ENCODE peak calls at places on chromosomes 7 and 10, in four cellular contexts. K is activated CD8-positive, alpha-beta memory T cell treated with anti-CD3 and anti-CD28 coated beads, Interleukin-2, amount 10 ng/mL, durations not matched to agents 7 days and 5 days; X is T-helper 1 cell; L is HFFc6. A is an unnamed sample.

GRCh38 chr10:93336110-93336509 is 146.0 kb downstream of the MYOF start:
- DNase-seq in K (no peak), X (no peak), L (no peak), A (no peak)

GRCh38 chr7:22137026-22137425 is 191.3 kb upstream of the CDCA7L start:
- DNase-seq in K (no peak), X (no peak), L (peak), A (peak)

GRCh38 chr7:93817561-93817960 is 73.0 kb downstream of the TFPI2 start:
- DNase-seq in K (no peak), X (no peak), L (no peak), A (peak)

GRCh38 chr10:50381637-50382036 is 130.3 kb upstream of the ASAH2 start:
- DNase-seq in K (no peak), X (no peak), L (no peak), A (no peak)

GRCh38 chr7:156504687-156505545 is 135.7 kb upstream of the RNF32 start:
- DNase-seq in K (no peak), X (no peak), L (no peak), A (no peak)

GRCh38 chr10:120580651-120581259 is 123.7 kb downstream of the PLPP4 start:
- DNase-seq in K (no peak), X (no peak), L (no peak), A (no peak)

GRCh38 chr7:6027806-6028365 is 3.3 kb upstream of the ANKRD61 start:
- DNase-seq in K (no peak), X (no peak), L (no peak), A (no peak)

GRCh38 chr10:71797533-71798307 is 24.4 kb upstream of the VSIR start:
- DNase-seq in K (no peak), X (no peak), L (no peak), A (no peak)

GRCh38 chr7:18163091-18163490 is 135.4 kb upstream of the PRPS1L1 start:
- DNase-seq in K (no peak), X (no peak), L (no peak), A (no peak)

GRCh38 chr10:47152861-47153349 is 147.1 kb upstream of the GDF10 start:
- DNase-seq in K (no peak), X (no peak), L (peak), A (peak)

GRCh38 chr7:87564290-87564963 is 36.3 kb downstream of the ABCB1 start:
- DNase-seq in K (no peak), X (no peak), L (no peak), A (peak)

GRCh38 chr7:35736725-35737124 is 41.8 kb upstream of the HERPUD2 start:
- DNase-seq in K (no peak), X (no peak), L (peak), A (peak)

GRCh38 chr7:74344786-74345185 is 55.6 kb downstream of the CLIP2 start:
- DNase-seq in K (no peak), X (no peak), L (no peak), A (no peak)

GRCh38 chr10:3010819-3011422 is 56.4 kb upstream of the PFKP start:
- DNase-seq in K (no peak), X (no peak), L (no peak), A (no peak)

GRCh38 chr10:6144609-6145413 is 56.0 kb downstream of the RBM17 start:
- DNase-seq in K (peak), X (peak), L (peak), A (peak)

GRCh38 chr10:20181408-20181807 is 365.2 kb downstream of the PLXDC2 start:
- DNase-seq in K (no peak), X (no peak), L (no peak), A (no peak)

GRCh38 chr7:38262545-38262944 is 10.9 kb downstream of the TARP start:
- DNase-seq in K (no peak), X (no peak), L (no peak), A (no peak)

GRCh38 chr7:5237286-5237685 is 45.5 kb upstream of the SLC29A4 start:
- DNase-seq in K (no peak), X (no peak), L (peak), A (peak)

GRCh38 chr10:90621577-90621976 is 236.3 kb downstream of the HTR7 start:
- DNase-seq in K (no peak), X (no peak), L (no peak), A (peak)